ENCODE peak calls at places on chromosomes 3 and 15, in nine cellular contexts. T is A172, P is amniotic stem cell, Z is epithelial cell of proximal tubule, S is left cardiac atrium, M is LoVo, V is epithelial cell of esophagus, J is hepatocyte, W is PC-9. D is an unnamed sample.

GRCh38 chr3:72058493-72059081 is 273.6 kb upstream of the PROK2 start:
- DNase-seq in P (no peak), S (no peak), Z (no peak), J (no peak), T (no peak), V (no peak), M (no peak), W (no peak), D (peak; percentile 13)

GRCh38 chr15:32919749-32920414 is 202.1 kb downstream of the GREM1 start:
- DNase-seq in V (no peak), T (peak; percentile 1), Z (no peak), M (no peak), P (peak; percentile 79), S (no peak), W (no peak), J (no peak), D (no peak)

GRCh38 chr3:46695177-46695961 is 1.9 kb upstream of the ALS2CL start:
- DNase-seq in W (no peak), J (peak; percentile 31), M (no peak), P (no peak), T (peak; percentile 15), S (peak; percentile 78), V (peak; percentile 64), Z (no peak), D (peak; percentile 42)

GRCh38 chr3:86967062-86967461 is 23.9 kb downstream of the VGLL3 start:
- DNase-seq in J (no peak), T (no peak), V (no peak), W (no peak), S (no peak), P (no peak), M (no peak), Z (no peak), D (no peak)

GRCh38 chr3:188352196-188352927 is 198.4 kb downstream of the LPP start:
- DNase-seq in J (no peak), W (no peak), M (no peak), T (no peak), P (no peak), Z (no peak), V (no peak), S (no peak), D (no peak)

GRCh38 chr3:179182892-179183291 is 34.7 kb downstream of the PIK3CA start:
- DNase-seq in Z (no peak), W (no peak), V (no peak), P (no peak), J (no peak), M (no peak), T (no peak), S (no peak), D (no peak)

GRCh38 chr3:93961489-93961888 is 12.2 kb downstream of the PROS1 start:
- DNase-seq in V (no peak), W (no peak), P (no peak), M (no peak), Z (no peak), T (no peak), S (no peak), J (no peak), D (no peak)

GRCh38 chr3:10517616-10518015 is 12.2 kb upstream of the ATP2B2 start:
- DNase-seq in J (no peak), S (no peak), V (no peak), M (no peak), T (no peak), W (no peak), P (no peak), Z (no peak), D (no peak)

GRCh38 chr3:159620281-159620680 is 368.4 kb upstream of the IL12A start:
- DNase-seq in T (no peak), W (no peak), P (no peak), M (no peak), J (no peak), Z (no peak), S (no peak), V (no peak), D (no peak)

GRCh38 chr15:76169013-76169412 is 109.2 kb downstream of the TMEM266 start:
- DNase-seq in M (no peak), W (no peak), Z (no peak), V (peak; percentile 37), T (peak; percentile 33), P (no peak), S (no peak), J (no peak), D (no peak)

GRCh38 chr15:57772223-57772957 is 65.9 kb downstream of the POLR2M start:
- DNase-seq in S (no peak), J (no peak), W (no peak), T (peak; percentile 23), P (no peak), M (peak; percentile 11), Z (peak; percentile 4), V (peak; percentile 74), D (no peak)

GRCh38 chr15:69668963-69669362 is 216.3 kb downstream of the RPLP1 start:
- DNase-seq in W (no peak), P (no peak), J (no peak), M (no peak), S (no peak), T (no peak), V (no peak), Z (no peak), D (no peak)

GRCh38 chr3:172749201-172749965 is 1.1 kb upstream of the ECT2 start:
- DNase-seq in P (peak; percentile 71), T (peak; percentile 93), W (peak; percentile 96), V (peak; percentile 92), J (peak; percentile 38), Z (peak; percentile 98), S (peak; percentile 25), M (peak; percentile 90), D (no peak)

GRCh38 chr15:99507732-99508571 is 57.8 kb upstream of the MEF2A start:
- DNase-seq in P (no peak), S (peak; percentile 58), J (peak; percentile 31), V (no peak), Z (no peak), W (no peak), M (no peak), T (no peak), D (no peak)

GRCh38 chr3:27319847-27320526 is 49.2 kb downstream of the NEK10 start:
- DNase-seq in P (no peak), S (no peak), T (no peak), Z (no peak), V (no peak), J (no peak), W (no peak), M (no peak), D (no peak)

GRCh38 chr3:51637144-51637940 is 33.7 kb upstream of the TEX264 start:
- DNase-seq in W (peak; percentile 71), S (no peak), M (no peak), Z (no peak), J (no peak), T (no peak), P (no peak), V (peak; percentile 69), D (no peak)

GRCh38 chr3:97992547-97993173 is 20.4 kb upstream of the RIOX2 start:
- DNase-seq in M (no peak), T (no peak), W (no peak), Z (no peak), P (no peak), S (no peak), V (no peak), J (no peak), D (no peak)

GRCh38 chr15:89409993-89410767 is 75.6 kb upstream of the POLG start:
- DNase-seq in S (no peak), M (no peak), Z (no peak), V (no peak), T (no peak), J (no peak), P (no peak), W (no peak), D (no peak)

D was measured in head of caudate nucleus.